ENCODE peak calls at places on chromosomes 6 and 20, in six cellular contexts. C, R, Y, K, Z and Q are unnamed samples.
A peak's percentile ranks its signal among the peaks of the same experiment; 100 is the strongest.

GRCh38 chr6:139398658-139399057 is 24.2 kb upstream of the CITED2 start:
- DNase-seq in C (no peak), R (no peak), Y (no peak), K (no peak), Z (no peak), Q (no peak)

GRCh38 chr6:22807818-22808217 is 238.5 kb downstream of the HDGFL1 start:
- DNase-seq in C (no peak), R (peak; percentile 40), Y (no peak), K (no peak), Z (no peak), Q (no peak)

GRCh38 chr6:71349976-71350615 is 61.5 kb downstream of the OGFRL1 start:
- DNase-seq in C (peak; percentile 57), R (no peak), Y (no peak), K (no peak), Z (no peak), Q (no peak)

GRCh38 chr6:157535354-157536217 is 154.6 kb downstream of the ZDHHC14 start:
- DNase-seq in C (no peak), R (no peak), Y (peak; percentile 11), K (no peak), Z (peak; percentile 91), Q (no peak)

GRCh38 chr6:6277418-6277817 is 43.0 kb downstream of the F13A1 start:
- DNase-seq in C (no peak), R (no peak), Y (no peak), K (no peak), Z (peak; percentile 35), Q (no peak)

GRCh38 chr6:70753870-70754269 is 86.2 kb downstream of the SMAP1 start:
- DNase-seq in C (no peak), R (no peak), Y (no peak), K (no peak), Z (no peak), Q (no peak)

GRCh38 chr20:45226287-45226686 is 5.1 kb downstream of the SEMG2 start:
- DNase-seq in C (no peak), R (no peak), Y (no peak), K (no peak), Z (peak; percentile 8), Q (no peak)

GRCh38 chr6:15475261-15475660 is 187.6 kb downstream of the DTNBP1 start:
- DNase-seq in C (no peak), R (no peak), Y (no peak), K (no peak), Z (no peak), Q (no peak)

GRCh38 chr20:10660661-10661060 is 13.1 kb downstream of the JAG1 start:
- DNase-seq in C (peak; percentile 18), R (no peak), Y (no peak), K (no peak), Z (no peak), Q (no peak)

GRCh38 chr6:17042422-17043147 is 59.3 kb upstream of the STMND1 start:
- DNase-seq in C (no peak), R (peak; percentile 73), Y (peak; percentile 48), K (no peak), Z (no peak), Q (no peak)

GRCh38 chr6:117615981-117616961 is 14.0 kb upstream of the GOPC start:
- DNase-seq in C (no peak), R (peak; percentile 82), Y (peak; percentile 77), K (no peak), Z (peak; percentile 46), Q (no peak)

GRCh38 chr20:37757550-37757949 is 63.7 kb downstream of the CTNNBL1 start:
- DNase-seq in C (no peak), R (no peak), Y (no peak), K (no peak), Z (no peak), Q (no peak)

GRCh38 chr6:4010682-4011081 is 68.3 kb downstream of the FAM217A start:
- DNase-seq in C (no peak), R (no peak), Y (no peak), K (no peak), Z (no peak), Q (no peak)

GRCh38 chr6:4010035-4010434 is 68.9 kb downstream of the FAM217A start:
- DNase-seq in C (no peak), R (no peak), Y (no peak), K (no peak), Z (no peak), Q (no peak)

GRCh38 chr6:4009486-4009885 is 69.5 kb downstream of the FAM217A start:
- DNase-seq in C (no peak), R (no peak), Y (no peak), K (no peak), Z (no peak), Q (no peak)

GRCh38 chr6:4004249-4004648 is 74.7 kb downstream of the FAM217A start:
- DNase-seq in C (no peak), R (no peak), Y (no peak), K (no peak), Z (no peak), Q (no peak)

GRCh38 chr6:4008324-4009047 is 70.5 kb downstream of the FAM217A start:
- DNase-seq in C (no peak), R (no peak), Y (peak; percentile 80), K (no peak), Z (peak; percentile 75), Q (no peak)
- TF ChIP-seq CTCF in C (peak; percentile 42), R (peak; percentile 41), Y (peak; percentile 45), K (peak; percentile 51), Z (peak; percentile 70), Q (peak; percentile 71)

GRCh38 chr6:28583463-28583862 is 57.8 kb downstream of the GPX5 start:
- DNase-seq in C (no peak), R (no peak), Y (no peak), K (no peak), Z (no peak), Q (no peak)

GRCh38 chr6:28586273-28586672 is 60.6 kb downstream of the GPX5 start:
- DNase-seq in C (no peak), R (no peak), Y (no peak), K (no peak), Z (no peak), Q (no peak)

GRCh38 chr6:28585335-28585734 is 59.7 kb downstream of the GPX5 start:
- DNase-seq in C (no peak), R (no peak), Y (peak; percentile 77), K (no peak), Z (peak; percentile 65), Q (no peak)

DNA sequence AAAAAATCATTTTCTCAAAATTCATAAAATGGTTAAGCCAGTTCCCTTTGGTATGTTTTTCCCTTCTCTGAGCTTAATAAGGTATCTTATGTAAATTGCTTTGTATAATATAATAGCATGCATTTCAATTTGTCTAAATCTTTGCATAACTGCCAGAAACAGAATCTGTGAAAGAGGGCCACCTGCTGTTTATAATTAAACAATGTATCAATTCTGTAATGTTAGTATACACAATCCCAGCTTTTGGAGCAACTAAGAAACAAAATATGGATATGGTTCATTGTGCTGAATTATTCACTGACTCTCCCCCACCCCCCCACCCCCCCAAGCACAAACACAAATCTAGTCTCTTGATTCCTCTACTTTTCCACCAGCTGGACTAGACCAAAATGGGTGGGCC is 54.8 kb downstream of the GPX5 start:
- DNase-seq in C (no peak), R (no peak), Y (no peak), K (no peak), Z (no peak), Q (no peak)
- TF ChIP-seq CTCF in C (no peak), R (no peak), Y (no peak), K (peak; percentile 22), Z (peak; percentile 49), Q (no peak)

GRCh38 chr20:3275064-3275935 is 36.3 kb upstream of the SLC4A11 start:
- DNase-seq in C (no peak), R (no peak), Y (no peak), K (no peak), Z (no peak), Q (no peak)

GRCh38 chr20:3275966-3276365 is 37.0 kb upstream of the SLC4A11 start:
- DNase-seq in C (no peak), R (no peak), Y (no peak), K (no peak), Z (no peak), Q (no peak)

GRCh38 chr20:3277686-3278465 is 38.9 kb upstream of the SLC4A11 start:
- DNase-seq in C (no peak), R (no peak), Y (no peak), K (no peak), Z (no peak), Q (no peak)

GRCh38 chr20:3273371-3273770 is 34.4 kb upstream of the SLC4A11 start:
- DNase-seq in C (no peak), R (no peak), Y (no peak), K (no peak), Z (no peak), Q (no peak)

GRCh38 chr20:3276400-3277015 is 37.5 kb upstream of the SLC4A11 start:
- DNase-seq in C (no peak), R (peak; percentile 56), Y (peak; percentile 14), K (no peak), Z (no peak), Q (no peak)
- TF ChIP-seq CTCF in C (no peak), R (peak; percentile 71), Y (peak; percentile 40), K (peak; percentile 19), Z (peak; percentile 65), Q (no peak)

GRCh38 chr6:62612526-62612925 is 326.5 kb upstream of the KHDRBS2 start:
- DNase-seq in C (no peak), R (no peak), Y (no peak), K (no peak), Z (no peak), Q (no peak)

GRCh38 chr6:62615366-62616015 is 329.5 kb upstream of the KHDRBS2 start:
- DNase-seq in C (no peak), R (no peak), Y (no peak), K (no peak), Z (no peak), Q (no peak)

GRCh38 chr6:62613920-62614319 is 327.9 kb upstream of the KHDRBS2 start:
- DNase-seq in C (no peak), R (peak; percentile 52), Y (no peak), K (no peak), Z (no peak), Q (no peak)

GRCh38 chr6:62614442-62614841 is 328.4 kb upstream of the KHDRBS2 start:
- DNase-seq in C (no peak), R (peak; percentile 29), Y (no peak), K (no peak), Z (no peak), Q (no peak)
- TF ChIP-seq CTCF in C (no peak), R (peak; percentile 42), Y (no peak), K (no peak), Z (no peak), Q (no peak)